ENCODE peak calls at places on chromosomes 6 and 20, in four cellular contexts. Q is A549, A is HepG2, H is GM12878. X is an unnamed sample.

GRCh38 chr6:129498950-129499870 is 210.8 kb downstream of the ARHGAP18 start:
- DNase-seq in H (no peak), A (peak; percentile 58), Q (peak; percentile 20), X (peak; percentile 47)

GRCh38 chr6:122620428-122620827 is 10.2 kb downstream of the PKIB start:
- DNase-seq in Q (no peak), H (no peak), A (no peak), X (no peak)

GRCh38 chr20:60297649-60298048 is 339.4 kb downstream of the CDH26 start:
- DNase-seq in A (no peak), H (no peak), Q (no peak), X (no peak)

GRCh38 chr20:13839421-13840092 is 54.7 kb downstream of the NDUFAF5 start:
- DNase-seq in A (no peak), H (no peak), Q (no peak), X (no peak)

GRCh38 chr6:3405182-3405518 is 51.7 kb downstream of the SLC22A23 start:
- DNase-seq in Q (no peak), H (no peak), A (no peak), X (no peak)

GRCh38 chr20:45459606-45460005 is 9.9 kb upstream of the WFDC2 start:
- DNase-seq in A (no peak), Q (peak; percentile 33), H (no peak), X (peak; percentile 13)

GRCh38 chr20:37611852-37612251 is 82.0 kb upstream of the CTNNBL1 start:
- DNase-seq in Q (no peak), H (no peak), A (no peak), X (no peak)

GRCh38 chr6:105087571-105088211 is 92.1 kb downstream of the POPDC3 start:
- DNase-seq in H (peak; percentile 17), Q (peak; percentile 8), A (peak; percentile 46), X (peak; percentile 69)

GRCh38 chr20:44691424-44692423 is 23.4 kb upstream of the CCN5 start:
- DNase-seq in H (no peak), A (no peak), Q (no peak), X (no peak)

GRCh38 chr6:81634155-81634880 is 118.2 kb downstream of the TENT5A start:
- DNase-seq in A (no peak), H (no peak), Q (no peak), X (no peak)

GRCh38 chr6:71190809-71191208 is 97.8 kb upstream of the OGFRL1 start:
- DNase-seq in Q (no peak), A (peak; percentile 11), H (no peak), X (no peak)

DNA sequence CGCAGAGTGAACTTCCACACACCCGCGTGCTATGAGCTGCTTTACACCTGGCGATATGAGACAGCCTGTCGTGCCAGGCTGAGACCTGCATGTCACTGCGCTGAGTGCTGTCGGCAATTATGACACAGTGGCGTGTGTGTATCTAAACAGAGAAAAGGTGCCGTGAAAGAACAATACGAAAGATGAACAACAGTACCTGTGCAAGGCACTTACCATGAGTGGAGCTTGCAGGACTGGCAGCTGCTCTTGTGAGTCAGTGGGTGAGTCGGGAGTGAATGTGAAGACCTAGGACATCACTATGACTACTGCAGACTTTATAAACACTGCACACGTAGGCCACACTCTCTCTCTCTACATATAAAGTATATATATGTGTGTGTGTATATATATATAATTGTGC is 68.5 kb upstream of the DUSP22 start:
- DNase-seq in A (no peak), Q (no peak), H (no peak), X (no peak)
- TF ChIP-seq CHD4 in A (no peak), Q (no peak), H (no peak), X (no peak)

GRCh38 chr6:98847392-98847766 is 13.0 kb downstream of the POU3F2 start:
- DNase-seq in Q (no peak), A (no peak), H (no peak), X (no peak)

GRCh38 chr6:98846021-98846380 is 11.6 kb downstream of the POU3F2 start:
- DNase-seq in H (no peak), A (no peak), Q (no peak), X (no peak)

GRCh38 chr6:98845201-98846020 is 11.0 kb downstream of the POU3F2 start:
- DNase-seq in Q (peak; percentile 46), H (peak; percentile 11), A (peak; percentile 40), X (peak; percentile 76)

GRCh38 chr6:98848539-98849210 is 14.3 kb downstream of the POU3F2 start:
- DNase-seq in Q (no peak), A (no peak), H (no peak), X (no peak)

DNA sequence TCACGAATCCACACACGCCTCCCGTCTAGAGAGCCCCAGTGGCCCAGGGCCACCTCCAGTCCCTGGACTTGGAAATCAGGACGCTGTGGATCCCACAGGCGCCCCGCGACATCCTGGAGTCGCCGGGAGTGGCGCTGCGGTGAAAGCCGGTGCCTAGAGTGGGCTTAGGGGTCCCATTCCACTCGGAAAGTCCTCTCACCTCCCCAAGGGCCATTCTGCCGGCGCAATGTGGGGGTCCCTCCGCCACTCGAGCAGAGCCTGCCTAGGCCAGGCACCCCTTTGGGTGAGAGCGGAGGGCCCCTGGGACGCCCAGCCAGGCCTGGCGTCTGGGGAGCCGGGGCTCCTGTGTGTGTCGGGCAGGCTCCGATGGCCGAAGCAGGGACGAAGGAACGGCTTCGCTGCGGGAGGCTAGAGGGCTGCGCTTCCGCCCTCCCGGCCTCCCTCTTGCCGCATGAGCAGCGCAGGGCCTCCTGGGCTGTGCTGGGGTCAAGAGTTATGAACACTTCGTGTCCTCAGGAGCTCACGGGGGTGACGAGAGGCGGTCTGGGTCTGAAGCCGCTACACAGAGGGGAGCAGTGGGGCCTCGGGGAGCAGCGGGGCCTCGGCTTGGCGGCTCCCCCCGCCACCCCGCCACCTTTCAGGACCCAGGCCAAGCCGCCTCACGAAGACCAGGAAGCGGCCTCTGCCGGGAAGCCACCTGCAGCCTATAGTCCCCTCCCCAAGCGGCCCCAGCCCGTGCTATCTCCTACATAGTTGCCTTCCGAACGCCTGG is 13.6 kb downstream of the POU3F2 start:
- DNase-seq in H (no peak), Q (no peak), A (no peak), X (no peak)
- TF ChIP-seq CHD4 in H (no peak), Q (no peak), A (no peak), X (no peak)

GRCh38 chr6:9316831-9317230 is 881.5 kb upstream of the SLC35B3 start:
- DNase-seq in Q (no peak), H (no peak), A (no peak), X (no peak)

DNA sequence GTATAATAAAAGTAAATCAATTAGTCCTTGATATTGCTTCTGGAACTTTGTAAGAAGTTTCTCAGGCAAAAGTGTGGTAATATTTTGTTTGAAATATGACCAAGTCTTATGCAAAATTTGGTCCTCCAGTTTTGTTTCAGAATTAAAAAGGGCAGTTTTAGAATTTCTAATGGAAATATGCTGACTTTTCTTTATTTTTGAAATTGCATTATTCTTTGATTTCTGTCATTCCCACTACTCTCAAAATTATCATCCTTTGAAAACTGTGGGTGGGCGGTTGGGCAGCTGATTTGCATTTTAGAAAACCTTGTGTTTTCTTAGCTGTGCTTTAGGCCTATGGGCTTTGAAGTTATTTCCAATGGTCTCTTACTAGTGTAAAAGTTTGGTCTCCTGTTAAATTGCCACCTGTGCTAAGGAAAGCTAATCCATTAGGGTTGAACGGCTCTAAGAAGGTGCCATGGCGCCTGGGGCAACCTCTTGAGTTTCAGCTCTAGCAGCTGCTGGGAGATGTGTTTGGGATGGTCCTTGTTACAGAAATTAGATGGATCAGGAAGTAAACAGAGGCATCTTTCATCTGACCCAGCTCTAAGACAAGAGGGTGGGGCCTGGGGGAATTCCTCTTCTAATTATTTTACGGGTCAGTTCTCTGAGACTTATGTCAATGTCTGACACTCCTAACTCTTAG is 880.8 kb upstream of the SLC35B3 start:
- DNase-seq in Q (no peak), H (no peak), A (no peak), X (no peak)
- TF ChIP-seq CHD4 in Q (no peak), H (no peak), A (no peak), X (no peak)

GRCh38 chr6:108848116-108848868 is at the start of gene ARMC2:
- DNase-seq in A (peak; percentile 74), H (peak; percentile 38), Q (peak; percentile 82), X (peak; percentile 96)
- TF ChIP-seq CHD4 in A (no peak), H (no peak), Q (no peak), X (no peak)

GRCh38 chr6:99347804-99348203 is 1.7 kb downstream of the FAXC start:
- DNase-seq in A (no peak), H (no peak), Q (no peak), X (no peak)

GRCh38 chr6:99349620-99350141 is at the start of gene FAXC:
- DNase-seq in A (peak; percentile 9), H (no peak), Q (peak; percentile 34), X (peak; percentile 41)

GRCh38 chr6:99348220-99348822 is 1.2 kb downstream of the FAXC start:
- DNase-seq in H (no peak), A (no peak), Q (no peak), X (no peak)

GRCh38 chr6:99350573-99350972 is 1.1 kb upstream of the FAXC start:
- DNase-seq in A (no peak), Q (no peak), H (no peak), X (no peak)

DNA sequence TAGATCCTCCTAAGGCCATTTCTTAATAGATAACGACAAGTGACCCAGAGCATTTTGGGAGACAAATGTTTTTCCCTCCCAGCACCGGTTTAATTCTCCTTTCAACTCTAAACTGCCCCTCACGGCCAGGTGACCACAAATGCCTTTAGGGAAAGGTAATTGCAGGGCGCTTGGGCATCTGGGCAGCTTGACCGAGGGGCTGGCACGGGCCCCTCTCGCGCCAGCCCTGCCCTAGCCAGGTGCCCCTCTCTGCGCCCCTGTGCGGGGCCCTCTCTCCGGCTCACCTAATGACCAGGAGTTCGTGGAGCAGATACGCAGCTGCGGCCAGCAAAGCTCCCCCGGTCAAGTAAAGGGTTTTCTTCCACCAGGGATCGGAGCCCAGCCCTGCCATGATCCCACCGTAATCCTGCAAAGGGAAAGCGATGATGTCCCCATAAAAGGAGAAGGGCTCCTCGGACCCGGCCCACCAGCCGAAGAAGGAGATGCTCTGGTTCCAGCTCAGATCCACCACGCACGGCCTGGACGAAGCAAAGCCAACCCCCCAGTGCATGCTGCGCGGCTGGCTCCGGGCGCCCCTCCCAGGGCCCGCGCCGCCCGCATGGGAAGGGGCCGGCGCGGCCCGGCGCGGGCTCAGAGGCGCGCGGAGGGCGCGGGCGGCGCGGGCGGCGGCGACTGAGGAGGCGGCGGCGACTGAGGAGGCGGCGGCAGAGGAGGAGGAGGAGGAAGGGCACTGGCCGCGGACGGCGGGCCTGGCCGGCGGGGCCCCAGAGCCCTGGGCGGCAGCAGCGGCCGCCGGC is 453 bp downstream of the FAXC start:
- DNase-seq in Q (no peak), H (no peak), A (no peak), X (no peak)
- TF ChIP-seq CHD4 in Q (no peak), H (no peak), A (no peak), X (no peak)

GRCh38 chr6:5290097-5290496 is 28.8 kb downstream of the FARS2 start:
- DNase-seq in H (no peak), Q (no peak), A (no peak), X (no peak)
- TF ChIP-seq CHD4 in H (no peak), Q (no peak), A (no peak), X (no peak)

X was measured in K562.